ENCODE peak calls at places on chromosomes 16 and 17, in seven cellular contexts. T, K, H, J, V, S and Y are unnamed samples.

GRCh38 chr16:84496991-84497390 is 7.5 kb downstream of the MEAK7 start:
- DNase-seq in S (no peak), T (peak), K (no peak), H (no peak), J (no peak), V (no peak), Y (no peak)

GRCh38 chr17:62892069-62892675 is 73.9 kb upstream of the TANC2 start:
- DNase-seq in K (no peak), V (no peak), T (no peak), H (no peak), S (no peak), J (no peak), Y (no peak)

GRCh38 chr16:88534731-88535141 is 35.5 kb upstream of the ZC3H18 start:
- DNase-seq in K (no peak), V (peak), S (no peak), T (no peak), J (peak), H (no peak), Y (no peak)

GRCh38 chr16:75340715-75341500 is 89.5 kb upstream of the BCAR1 start:
- DNase-seq in K (peak), J (no peak), T (no peak), H (no peak), S (no peak), V (peak), Y (peak)

GRCh38 chr17:7884581-7885356 is 3.8 kb upstream of the CHD3 start:
- DNase-seq in J (no peak), S (no peak), K (peak), H (peak), V (no peak), T (no peak), Y (no peak)

GRCh38 chr16:50151744-50152143 is 1.4 kb upstream of the TENT4B start:
- DNase-seq in J (no peak), K (no peak), S (no peak), T (peak), H (no peak), V (peak), Y (no peak)

GRCh38 chr16:59154295-59154694 is 420.2 kb upstream of the GOT2 start:
- DNase-seq in K (no peak), T (no peak), H (no peak), J (no peak), V (no peak), S (no peak), Y (no peak)

GRCh38 chr16:14562691-14563491 is 67.2 kb downstream of the PARN start:
- DNase-seq in T (no peak), V (peak), K (no peak), H (no peak), S (no peak), J (no peak), Y (no peak)

GRCh38 chr17:63714550-63715277 is 14.8 kb upstream of the LIMD2 start:
- DNase-seq in T (no peak), S (no peak), H (no peak), J (no peak), V (peak), K (peak), Y (no peak)

GRCh38 chr17:73138541-73139138 is 26.2 kb upstream of the SSTR2 start:
- DNase-seq in H (no peak), S (no peak), T (no peak), K (no peak), V (no peak), J (no peak), Y (no peak)

GRCh38 chr16:19699472-19699871 is 18.6 kb downstream of the KNOP1 start:
- DNase-seq in K (no peak), S (no peak), V (no peak), H (no peak), J (no peak), T (no peak), Y (no peak)

GRCh38 chr17:45341389-45342158 is 24.8 kb upstream of the MAP3K14 start:
- DNase-seq in J (peak), H (no peak), V (peak), T (peak), K (peak), S (no peak), Y (peak)

GRCh38 chr17:78127240-78127887 is 1.2 kb downstream of the TMC6 start:
- DNase-seq in H (peak), T (no peak), K (no peak), J (peak), V (no peak), S (peak), Y (no peak)

GRCh38 chr17:7241047-7241733 is 1.1 kb downstream of the GABARAP start:
- DNase-seq in V (no peak), J (no peak), H (no peak), T (no peak), K (no peak), S (no peak), Y (no peak)

GRCh38 chr17:65917560-65917959 is 274.4 kb downstream of the CEP112 start:
- DNase-seq in H (no peak), J (no peak), S (no peak), V (no peak), T (no peak), K (no peak), Y (no peak)

GRCh38 chr17:31418773-31419350 is 27.4 kb downstream of the RAB11FIP4 start:
- DNase-seq in J (no peak), H (no peak), K (no peak), V (no peak), S (no peak), T (no peak), Y (no peak)